ENCODE peak calls at places on chromosomes 3 and 15, in four cellular contexts. R, N, P and U are unnamed samples. For H3K4me1, the result is how much of the 10 kb centered on the place peaks cover.

GRCh38 chr15:70057931-70058641 is 39.6 kb downstream of the TLE3 start:
- DNase-seq in P (no peak), N (no peak), R (no peak), U (no peak)

GRCh38 chr15:90249123-90249863 is at the start of gene TTLL13:
- DNase-seq in N (peak), P (peak), R (peak), U (peak)

GRCh38 chr15:52730163-52730562 is 51.0 kb upstream of the ATOSA start:
- DNase-seq in P (no peak), R (no peak), N (peak), U (peak)

GRCh38 chr3:24513463-24513862 is 18.8 kb upstream of the THRB start:
- DNase-seq in P (no peak), N (no peak), R (no peak), U (no peak)

GRCh38 chr15:48559270-48559669 is 86.2 kb downstream of the FBN1 start:
- DNase-seq in P (no peak), N (peak), R (no peak), U (no peak)

GRCh38 chr3:177358085-177358967 is 161.0 kb upstream of the TBL1XR1 start:
- DNase-seq in R (peak), N (peak), P (peak), U (peak)

GRCh38 chr15:63628123-63628822 is 31.1 kb downstream of the FBXL22 start:
- DNase-seq in P (no peak), R (no peak), N (no peak), U (no peak)

GRCh38 chr15:92409521-92409920 is 15.8 kb downstream of the ST8SIA2 start:
- DNase-seq in P (no peak), R (peak), N (no peak), U (no peak)

GRCh38 chr3:189404036-189404435 is 227.2 kb upstream of the TP63 start:
- DNase-seq in R (no peak), N (no peak), P (no peak), U (no peak)

GRCh38 chr15:67750371-67750770 is 74.9 kb upstream of the SKOR1 start:
- DNase-seq in P (no peak), N (no peak), R (no peak), U (no peak)

GRCh38 chr15:78709263-78709882 is 68.4 kb upstream of the CHRNB4 start:
- DNase-seq in P (peak), N (peak), R (peak), U (no peak)

DNA sequence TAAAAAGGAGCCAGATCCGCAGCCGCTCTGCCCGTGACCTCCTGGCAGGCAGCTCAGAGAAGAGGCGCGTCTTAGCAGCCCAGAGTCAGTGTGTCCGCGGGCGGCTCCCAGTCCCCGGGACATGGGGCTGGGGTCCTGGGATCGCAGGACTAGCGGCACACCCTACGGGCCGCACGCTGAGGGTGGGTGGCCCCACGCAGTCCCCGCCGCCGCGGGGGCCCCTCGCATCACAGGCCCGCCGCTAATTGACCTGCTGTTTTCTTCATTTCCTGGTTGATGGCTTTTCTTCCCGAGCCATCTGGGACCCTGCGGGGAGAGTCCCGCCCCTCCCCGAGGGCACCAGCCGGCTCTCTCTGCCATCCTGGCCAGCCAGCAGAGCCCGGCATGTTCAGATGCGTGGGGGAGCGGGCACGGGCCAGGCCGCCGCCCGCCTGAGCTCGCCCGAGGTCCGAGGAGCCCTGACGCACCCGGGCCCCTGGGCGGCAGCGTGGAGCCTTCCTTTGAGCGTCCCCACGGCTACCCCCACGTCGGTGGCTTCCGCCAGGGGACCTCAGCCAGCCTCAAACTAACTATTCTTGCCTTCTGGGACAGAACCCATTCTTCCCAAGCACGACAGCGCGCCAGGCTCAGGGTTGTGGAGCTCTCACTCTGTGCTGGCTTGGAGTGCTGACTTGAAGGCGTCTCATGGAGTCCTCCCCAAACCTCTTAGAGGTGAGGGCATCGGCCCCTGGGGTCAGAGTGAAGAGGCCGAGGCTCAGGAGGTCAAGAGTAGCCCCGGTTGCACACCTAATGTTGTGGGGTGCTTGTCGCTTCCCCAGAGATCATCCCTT is 34.6 kb upstream of the CACNA2D3 start:
- DNase-seq in N (no peak), R (peak), P (no peak), U (no peak)
- H2AFZ ChIP-seq in N (no peak), R (no peak), P (no peak), U (no peak)

GRCh38 chr3:30659270-30660127 is 53.1 kb downstream of the TGFBR2 start:
- DNase-seq in P (peak), R (no peak), N (peak), U (peak)
- H3K4me1 ChIP-seq in P (half or more), R (under half), N (half or more), U (under half)

GRCh38 chr3:55006277-55006676 is 78.4 kb upstream of the LRTM1 start:
- DNase-seq in P (no peak), R (no peak), N (no peak), U (no peak)
- H3K4me3 ChIP-seq in P (no peak), R (no peak), N (no peak), U (no peak)

GRCh38 chr3:158106773-158107461 is 697 bp upstream of the SHOX2 start:
- DNase-seq in P (no peak), N (peak), R (peak), U (no peak)

GRCh38 chr3:158109804-158110657 is at the start of gene RSRC1:
- DNase-seq in R (peak), N (peak), P (peak), U (peak)

GRCh38 chr3:158107508-158108095 is 1.4 kb upstream of the SHOX2 start:
- DNase-seq in R (no peak), N (peak), P (no peak), U (no peak)

GRCh38 chr3:158109295-158109803 is 540 bp upstream of the RSRC1 start:
- DNase-seq in R (no peak), N (no peak), P (no peak), U (no peak)

GRCh38 chr3:158108596-158108995 is 1.3 kb upstream of the RSRC1 start:
- DNase-seq in R (no peak), P (no peak), N (no peak), U (no peak)
- H2AFZ ChIP-seq in R (peak), P (no peak), N (no peak), U (no peak)

DNA sequence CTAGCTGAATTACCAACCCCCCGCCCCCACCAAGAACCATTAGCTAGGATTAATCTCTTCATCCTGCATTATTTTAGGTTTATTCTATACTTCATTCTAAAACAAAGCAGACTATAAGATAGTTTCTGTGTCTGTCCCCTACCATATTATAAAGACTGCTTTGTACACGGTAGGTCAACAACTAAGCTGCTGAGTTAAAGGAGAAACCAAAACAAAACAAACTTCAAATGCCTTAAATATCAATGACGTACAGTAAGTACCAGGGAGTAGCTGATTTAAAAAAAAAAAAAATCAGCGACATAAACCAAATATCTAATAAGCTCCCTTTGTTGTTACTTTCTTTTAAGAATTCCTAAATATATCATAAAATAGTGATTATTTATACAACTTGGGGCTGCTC is 7.8 kb upstream of the VGLL4 start:
- DNase-seq in P (no peak), R (no peak), N (no peak), U (no peak)
- H3K4me1 ChIP-seq in P (under half), R (under half), N (under half), U (under half)